ENCODE peak calls at places on chromosomes 7 and 10, in eight cellular contexts. Y is Panc1, V is A172, I is LoVo, W is NCI-H1930, T is HFFc6, G is fibroblast of the conjunctiva, L is NCI-H774. U is an unnamed sample.
A peak's percentile ranks its signal among the peaks of the same experiment; 100 is the strongest.

GRCh38 chr10:79505771-79506351 is 6.5 kb upstream of the EIF5AL1 start:
- DNase-seq in T (no peak), W (no peak), L (no peak), G (no peak), V (no peak), I (no peak), Y (no peak), U (no peak)

GRCh38 chr10:91410638-91411367 is 659 bp downstream of the HECTD2 start:
- DNase-seq in G (no peak), I (no peak), V (peak; percentile 30), Y (no peak), W (no peak), L (no peak), T (no peak), U (peak; percentile 48)

GRCh38 chr10:11164806-11165590 is 147.3 kb downstream of the CELF2 start:
- DNase-seq in G (peak; percentile 91), W (no peak), T (peak; percentile 61), V (peak; percentile 53), Y (no peak), L (no peak), I (no peak), U (peak; percentile 64)

GRCh38 chr7:131111081-131111576 is 216.5 kb upstream of the MKLN1 start:
- DNase-seq in W (no peak), Y (peak; percentile 68), V (peak; percentile 41), L (peak; percentile 55), T (peak; percentile 75), I (no peak), G (peak; percentile 41), U (peak; percentile 92)

GRCh38 chr10:110556993-110557601 is 10.4 kb upstream of the SMC3 start:
- DNase-seq in G (peak; percentile 26), Y (no peak), W (no peak), L (no peak), T (peak; percentile 6), I (peak; percentile 33), V (no peak), U (peak; percentile 49)

GRCh38 chr7:117231047-117231359 is 91.9 kb downstream of the WNT2 start:
- DNase-seq in V (no peak), W (no peak), G (no peak), I (no peak), Y (no peak), T (no peak), L (no peak), U (no peak)

GRCh38 chr7:2008936-2009540 is 223.7 kb downstream of the MAD1L1 start:
- DNase-seq in T (no peak), Y (no peak), G (no peak), I (no peak), W (no peak), V (no peak), L (no peak), U (no peak)

GRCh38 chr10:67666416-67667043 is 29.5 kb downstream of the CTNNA3 start:
- DNase-seq in L (no peak), G (peak; percentile 27), W (no peak), Y (peak; percentile 36), V (peak; percentile 32), I (peak; percentile 31), T (peak; percentile 2), U (peak; percentile 61)

GRCh38 chr7:104903044-104903443 is 111.0 kb upstream of the KMT2E start:
- DNase-seq in G (no peak), I (no peak), Y (no peak), V (no peak), T (no peak), W (no peak), L (no peak), U (peak; percentile 30)

GRCh38 chr10:27805215-27805614 is 59.6 kb upstream of the MKX start:
- DNase-seq in G (no peak), Y (no peak), W (no peak), I (no peak), L (no peak), T (no peak), V (no peak), U (no peak)

GRCh38 chr7:88310950-88311674 is 4.4 kb upstream of the STEAP4 start:
- DNase-seq in V (no peak), Y (no peak), I (no peak), G (no peak), W (no peak), L (no peak), T (no peak), U (no peak)

GRCh38 chr10:43685744-43686143 is 37.1 kb upstream of the ZNF32 start:
- DNase-seq in T (no peak), V (no peak), G (no peak), W (no peak), L (no peak), Y (no peak), I (no peak), U (no peak)

GRCh38 chr10:101008823-101009423 is 9.3 kb downstream of the LZTS2 start:
- DNase-seq in I (no peak), W (no peak), T (no peak), V (no peak), Y (no peak), G (no peak), L (no peak), U (no peak)

GRCh38 chr7:142496545-142496991 is 238.7 kb upstream of the PRSS58 start:
- DNase-seq in G (peak; percentile 44), W (peak; percentile 32), Y (no peak), I (peak; percentile 72), V (peak; percentile 25), L (no peak), T (peak; percentile 30), U (peak; percentile 65)

GRCh38 chr10:2197663-2198062 is 460.3 kb upstream of the ADARB2 start:
- DNase-seq in I (no peak), T (no peak), V (no peak), Y (no peak), W (no peak), G (no peak), L (no peak), U (no peak)

GRCh38 chr10:110069502-110069982 is 61.8 kb downstream of the ADD3 start:
- DNase-seq in L (no peak), I (no peak), Y (no peak), V (no peak), T (no peak), G (no peak), W (no peak), U (no peak)

GRCh38 chr10:98246911-98247820 is 20.8 kb downstream of the LOXL4 start:
- DNase-seq in I (no peak), W (no peak), L (no peak), G (no peak), Y (no peak), T (peak; percentile 61), V (no peak), U (no peak)

GRCh38 chr7:128221929-128222403 is 19.1 kb upstream of the LEP start:
- DNase-seq in G (no peak), V (peak; percentile 66), L (no peak), I (peak; percentile 85), T (peak; percentile 92), Y (no peak), W (no peak), U (peak; percentile 80)

GRCh38 chr7:5064391-5065106 is 18.9 kb downstream of the RBAK start:
- DNase-seq in V (no peak), W (no peak), I (no peak), Y (no peak), G (no peak), T (peak; percentile 15), L (no peak), U (no peak)

GRCh38 chr10:5188358-5188757 is 3.4 kb upstream of the AKR1C8 start:
- DNase-seq in T (no peak), L (no peak), Y (no peak), I (no peak), G (no peak), V (no peak), W (no peak), U (no peak)

GRCh38 chr10:78465456-78465855 is 431.8 kb downstream of the RPS24 start:
- DNase-seq in V (no peak), W (no peak), G (no peak), I (no peak), L (no peak), Y (no peak), T (no peak), U (no peak)

U was measured in RKO.